ENCODE peak calls at places on chromosomes 2 and 18, in eight cellular contexts. One of them, this sample, is unnamed.

GRCh38 chr2:238216651-238217184 is 13.2 kb upstream of the ILKAP start:
- DNase-seq in Kasumi-1: no peak
- DNase-seq in NCI-H1092 treated with DMSO at 0.1 percent for 48 hours: no peak
- DNase-seq in NCI-H2171 treated with DMSO at 0.1 percent for 48 hours: peak; percentile 37
- DNase-seq in HS-5: no peak
- DNase-seq in T-helper 9 cell: no peak
- DNase-seq in astrocyte of the spinal cord: no peak
- DNase-seq in activated naive CD8-positive, alpha-beta T cell treated with anti-CD3 and anti-CD28 coated beads, Interleukin-2, amount 50 U/mL, for 24 hours: no peak
- DNase-seq in this sample: no peak

GRCh38 chr2:237281900-237282306 is 132.1 kb downstream of the COL6A3 start:
- DNase-seq in NCI-H1092 treated with DMSO at 0.1 percent for 48 hours: no peak
- DNase-seq in astrocyte of the spinal cord: peak; percentile 91
- DNase-seq in T-helper 9 cell: no peak
- DNase-seq in Kasumi-1: no peak
- DNase-seq in HS-5: peak; percentile 99
- DNase-seq in NCI-H2171 treated with DMSO at 0.1 percent for 48 hours: no peak
- DNase-seq in activated naive CD8-positive, alpha-beta T cell treated with anti-CD3 and anti-CD28 coated beads, Interleukin-2, amount 50 U/mL, for 24 hours: no peak
- DNase-seq in this sample: no peak

GRCh38 chr2:109135572-109136185 is 6.7 kb downstream of the SH3RF3 start:
- DNase-seq in NCI-H1092 treated with DMSO at 0.1 percent for 48 hours: peak; percentile 71
- DNase-seq in Kasumi-1: no peak
- DNase-seq in astrocyte of the spinal cord: peak; percentile 47
- DNase-seq in HS-5: no peak
- DNase-seq in T-helper 9 cell: no peak
- DNase-seq in activated naive CD8-positive, alpha-beta T cell treated with anti-CD3 and anti-CD28 coated beads, Interleukin-2, amount 50 U/mL, for 24 hours: no peak
- DNase-seq in NCI-H2171 treated with DMSO at 0.1 percent for 48 hours: peak; percentile 67
- DNase-seq in this sample: peak; percentile 69

GRCh38 chr2:148914463-148914862 is 39.4 kb downstream of the KIF5C start:
- DNase-seq in activated naive CD8-positive, alpha-beta T cell treated with anti-CD3 and anti-CD28 coated beads, Interleukin-2, amount 50 U/mL, for 24 hours: no peak
- DNase-seq in astrocyte of the spinal cord: no peak
- DNase-seq in T-helper 9 cell: no peak
- DNase-seq in NCI-H2171 treated with DMSO at 0.1 percent for 48 hours: no peak
- DNase-seq in HS-5: no peak
- DNase-seq in NCI-H1092 treated with DMSO at 0.1 percent for 48 hours: peak; percentile 82
- DNase-seq in Kasumi-1: no peak
- DNase-seq in this sample: no peak

GRCh38 chr18:69777248-69777647 is 170.4 kb downstream of the CD226 start:
- DNase-seq in NCI-H1092 treated with DMSO at 0.1 percent for 48 hours: no peak
- DNase-seq in NCI-H2171 treated with DMSO at 0.1 percent for 48 hours: no peak
- DNase-seq in activated naive CD8-positive, alpha-beta T cell treated with anti-CD3 and anti-CD28 coated beads, Interleukin-2, amount 50 U/mL, for 24 hours: no peak
- DNase-seq in Kasumi-1: no peak
- DNase-seq in HS-5: no peak
- DNase-seq in astrocyte of the spinal cord: no peak
- DNase-seq in T-helper 9 cell: no peak
- DNase-seq in this sample: no peak

GRCh38 chr2:159760321-159760720 is 37.7 kb downstream of the CD302 start:
- DNase-seq in NCI-H1092 treated with DMSO at 0.1 percent for 48 hours: no peak
- DNase-seq in HS-5: no peak
- DNase-seq in Kasumi-1: no peak
- DNase-seq in T-helper 9 cell: no peak
- DNase-seq in astrocyte of the spinal cord: no peak
- DNase-seq in NCI-H2171 treated with DMSO at 0.1 percent for 48 hours: no peak
- DNase-seq in activated naive CD8-positive, alpha-beta T cell treated with anti-CD3 and anti-CD28 coated beads, Interleukin-2, amount 50 U/mL, for 24 hours: no peak
- DNase-seq in this sample: no peak

GRCh38 chr2:236668531-236668969 is 98.9 kb downstream of the ACKR3 start:
- DNase-seq in HS-5: no peak
- DNase-seq in activated naive CD8-positive, alpha-beta T cell treated with anti-CD3 and anti-CD28 coated beads, Interleukin-2, amount 50 U/mL, for 24 hours: no peak
- DNase-seq in astrocyte of the spinal cord: no peak
- DNase-seq in NCI-H2171 treated with DMSO at 0.1 percent for 48 hours: no peak
- DNase-seq in NCI-H1092 treated with DMSO at 0.1 percent for 48 hours: no peak
- DNase-seq in T-helper 9 cell: no peak
- DNase-seq in Kasumi-1: no peak
- DNase-seq in this sample: no peak

GRCh38 chr2:207143474-207144190 is 22.1 kb downstream of the KLF7 start:
- DNase-seq in NCI-H1092 treated with DMSO at 0.1 percent for 48 hours: no peak
- DNase-seq in T-helper 9 cell: peak; percentile 21
- DNase-seq in activated naive CD8-positive, alpha-beta T cell treated with anti-CD3 and anti-CD28 coated beads, Interleukin-2, amount 50 U/mL, for 24 hours: peak; percentile 67
- DNase-seq in NCI-H2171 treated with DMSO at 0.1 percent for 48 hours: peak; percentile 71
- DNase-seq in Kasumi-1: peak; percentile 25
- DNase-seq in HS-5: no peak
- DNase-seq in astrocyte of the spinal cord: peak; percentile 80
- DNase-seq in this sample: no peak